ENCODE peak calls at places on chromosomes 1 and 21, in eight cellular contexts. One of them, this sample, is unnamed.

GRCh38 chr1:177732178-177732577 is 237.7 kb downstream of the SEC16B start:
- DNase-seq in colonic mucosa: no peak
- DNase-seq in stomach: no peak
- DNase-seq in pancreas: no peak
- DNase-seq in suprapubic skin: no peak
- DNase-seq in cardiac muscle cell: no peak
- DNase-seq in lung: no peak
- DNase-seq in thoracic aorta: no peak
- DNase-seq in this sample: no peak

GRCh38 chr1:174262747-174263241 is 103.5 kb downstream of the RABGAP1L start:
- DNase-seq in colonic mucosa: no peak
- DNase-seq in stomach: no peak
- DNase-seq in pancreas: no peak
- DNase-seq in suprapubic skin: no peak
- DNase-seq in cardiac muscle cell: peak
- DNase-seq in lung: no peak
- DNase-seq in thoracic aorta: no peak
- DNase-seq in this sample: peak

GRCh38 chr1:64966158-64966963 is at the start of gene JAK1:
- DNase-seq in colonic mucosa: peak
- DNase-seq in stomach: peak
- DNase-seq in pancreas: peak
- DNase-seq in suprapubic skin: peak
- DNase-seq in cardiac muscle cell: peak
- DNase-seq in lung: peak
- DNase-seq in thoracic aorta: peak
- DNase-seq in this sample: peak

GRCh38 chr1:116826818-116827606 is 72.8 kb downstream of the CD2 start:
- DNase-seq in colonic mucosa: peak
- DNase-seq in stomach: no peak
- DNase-seq in pancreas: no peak
- DNase-seq in suprapubic skin: no peak
- DNase-seq in cardiac muscle cell: no peak
- DNase-seq in lung: no peak
- DNase-seq in thoracic aorta: no peak
- DNase-seq in this sample: peak

GRCh38 chr1:63775418-63776127 is 1.8 kb downstream of the ROR1 start:
- DNase-seq in colonic mucosa: no peak
- DNase-seq in stomach: peak
- DNase-seq in pancreas: no peak
- DNase-seq in suprapubic skin: no peak
- DNase-seq in cardiac muscle cell: no peak
- DNase-seq in lung: no peak
- DNase-seq in thoracic aorta: no peak
- DNase-seq in this sample: no peak

GRCh38 chr1:185674201-185674600 is 60.0 kb upstream of the HMCN1 start:
- DNase-seq in colonic mucosa: no peak
- DNase-seq in stomach: no peak
- DNase-seq in pancreas: no peak
- DNase-seq in suprapubic skin: no peak
- DNase-seq in cardiac muscle cell: no peak
- DNase-seq in lung: no peak
- DNase-seq in thoracic aorta: no peak
- DNase-seq in this sample: peak

GRCh38 chr1:174273766-174274165 is 114.4 kb downstream of the RABGAP1L start:
- DNase-seq in colonic mucosa: no peak
- DNase-seq in stomach: no peak
- DNase-seq in pancreas: no peak
- DNase-seq in suprapubic skin: no peak
- DNase-seq in cardiac muscle cell: no peak
- DNase-seq in lung: no peak
- DNase-seq in thoracic aorta: no peak
- DNase-seq in this sample: peak

GRCh38 chr1:61222240-61222639 is 139.9 kb downstream of the NFIA start:
- DNase-seq in colonic mucosa: no peak
- DNase-seq in stomach: no peak
- DNase-seq in pancreas: no peak
- DNase-seq in suprapubic skin: no peak
- DNase-seq in cardiac muscle cell: no peak
- DNase-seq in lung: no peak
- DNase-seq in thoracic aorta: no peak
- DNase-seq in this sample: no peak

GRCh38 chr1:86965827-86966182 is 51.4 kb downstream of the HS2ST1 start:
- DNase-seq in colonic mucosa: no peak
- DNase-seq in stomach: no peak
- DNase-seq in pancreas: no peak
- DNase-seq in suprapubic skin: no peak
- DNase-seq in cardiac muscle cell: no peak
- DNase-seq in lung: no peak
- DNase-seq in thoracic aorta: no peak
- DNase-seq in this sample: no peak

GRCh38 chr1:55699151-55699695 is 484.1 kb upstream of the USP24 start:
- DNase-seq in colonic mucosa: no peak
- DNase-seq in stomach: no peak
- DNase-seq in pancreas: no peak
- DNase-seq in suprapubic skin: no peak
- DNase-seq in cardiac muscle cell: no peak
- DNase-seq in lung: no peak
- DNase-seq in thoracic aorta: no peak
- DNase-seq in this sample: no peak

GRCh38 chr21:44927259-44927586 is 6.5 kb upstream of the ITGB2 start:
- DNase-seq in colonic mucosa: no peak
- DNase-seq in stomach: no peak
- DNase-seq in pancreas: no peak
- DNase-seq in suprapubic skin: no peak
- DNase-seq in cardiac muscle cell: no peak
- DNase-seq in lung: no peak
- DNase-seq in thoracic aorta: no peak
- DNase-seq in this sample: no peak

GRCh38 chr21:44924611-44925010 is 3.9 kb upstream of the ITGB2 start:
- DNase-seq in colonic mucosa: no peak
- DNase-seq in stomach: no peak
- DNase-seq in pancreas: no peak
- DNase-seq in suprapubic skin: no peak
- DNase-seq in cardiac muscle cell: no peak
- DNase-seq in lung: no peak
- DNase-seq in thoracic aorta: no peak
- DNase-seq in this sample: no peak

GRCh38 chr21:44925027-44925755 is 4.5 kb upstream of the ITGB2 start:
- DNase-seq in colonic mucosa: no peak
- DNase-seq in stomach: no peak
- DNase-seq in pancreas: no peak
- DNase-seq in suprapubic skin: no peak
- DNase-seq in cardiac muscle cell: no peak
- DNase-seq in lung: no peak
- DNase-seq in thoracic aorta: no peak
- DNase-seq in this sample: no peak

GRCh38 chr21:44927587-44928461 is 7.1 kb upstream of the ITGB2 start:
- DNase-seq in colonic mucosa: peak
- DNase-seq in stomach: no peak
- DNase-seq in pancreas: peak
- DNase-seq in suprapubic skin: no peak
- DNase-seq in cardiac muscle cell: no peak
- DNase-seq in lung: peak
- DNase-seq in thoracic aorta: no peak
- DNase-seq in this sample: no peak

DNA sequence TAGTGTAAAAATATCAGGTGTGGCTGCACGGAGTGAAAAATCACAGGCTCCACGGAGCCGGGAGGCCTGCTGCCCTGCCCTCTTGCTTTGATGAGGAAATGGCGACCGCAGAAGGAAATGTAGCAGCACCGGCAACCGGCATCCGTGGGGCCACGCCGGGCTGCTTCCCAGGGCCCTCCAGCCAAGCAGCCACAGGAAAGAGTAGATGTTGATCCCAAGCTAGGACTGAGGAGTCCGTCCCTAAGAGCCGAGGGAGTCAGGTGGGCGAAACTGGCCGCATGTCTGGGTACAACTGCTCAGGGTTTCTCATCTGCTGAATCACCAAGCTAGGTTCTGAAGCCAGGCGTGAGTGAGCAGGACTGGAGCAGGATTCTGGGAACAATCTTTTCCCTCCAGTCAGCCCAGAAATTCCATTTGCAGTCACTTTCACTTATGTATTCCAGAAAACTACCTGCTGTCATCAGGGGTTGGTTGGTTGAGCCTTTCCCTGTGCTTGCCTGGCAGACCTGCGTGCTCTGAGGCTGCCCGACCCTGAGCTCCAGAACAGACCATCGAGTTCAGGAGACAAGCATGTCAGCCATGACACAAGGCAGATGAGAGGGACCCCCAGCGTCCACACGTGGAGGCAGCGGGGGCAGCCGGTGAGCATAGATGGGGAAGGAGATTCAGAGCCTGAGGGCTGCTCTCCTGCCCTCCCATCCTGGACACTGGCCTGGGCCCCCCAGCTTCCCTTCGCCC is 5.8 kb upstream of the ITGB2 start:
- DNase-seq in colonic mucosa: no peak
- DNase-seq in stomach: no peak
- DNase-seq in pancreas: no peak
- DNase-seq in suprapubic skin: no peak
- DNase-seq in cardiac muscle cell: no peak
- DNase-seq in lung: no peak
- DNase-seq in thoracic aorta: no peak
- DNase-seq in this sample: no peak
- H3K4me3 ChIP-seq in colonic mucosa: no peak
- H3K4me3 ChIP-seq in stomach: no peak
- H3K4me3 ChIP-seq in pancreas: no peak
- H3K4me3 ChIP-seq in suprapubic skin: no peak
- H3K4me3 ChIP-seq in cardiac muscle cell: no peak
- H3K4me3 ChIP-seq in lung: no peak
- H3K4me3 ChIP-seq in thoracic aorta: no peak
- H3K4me3 ChIP-seq in this sample: no peak

GRCh38 chr1:67393240-67393639 is 37.0 kb downstream of the SERBP1 start:
- DNase-seq in colonic mucosa: peak
- DNase-seq in stomach: peak
- DNase-seq in pancreas: peak
- DNase-seq in suprapubic skin: no peak
- DNase-seq in cardiac muscle cell: peak
- DNase-seq in lung: no peak
- DNase-seq in thoracic aorta: no peak
- DNase-seq in this sample: no peak
- H3K27ac ChIP-seq in colonic mucosa: no peak
- H3K27ac ChIP-seq in stomach: no peak
- H3K27ac ChIP-seq in pancreas: peak
- H3K27ac ChIP-seq in suprapubic skin: peak
- H3K27ac ChIP-seq in cardiac muscle cell: peak
- H3K27ac ChIP-seq in lung: no peak
- H3K27ac ChIP-seq in thoracic aorta: peak
- H3K27ac ChIP-seq in this sample: no peak

DNA sequence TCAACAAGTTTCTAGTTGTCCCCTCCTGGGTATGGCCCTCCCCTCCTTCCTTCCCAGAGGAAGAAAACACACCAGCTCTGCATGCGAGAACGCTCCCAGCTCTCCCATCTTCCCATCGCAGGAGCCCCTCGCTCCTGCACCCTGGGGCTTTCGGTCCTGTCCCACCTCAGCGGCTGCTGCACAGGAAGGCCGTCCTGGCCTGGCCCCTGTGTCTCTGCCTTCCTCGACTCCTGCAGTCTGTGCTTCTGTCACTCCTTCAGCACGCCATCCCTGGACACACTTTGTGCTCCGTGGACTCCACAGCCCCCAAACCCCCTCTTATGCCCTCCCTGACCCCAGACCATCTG is 23.2 kb downstream of the KRTAP10-1 start:
- DNase-seq in colonic mucosa: no peak
- DNase-seq in stomach: no peak
- DNase-seq in pancreas: peak
- DNase-seq in suprapubic skin: no peak
- DNase-seq in cardiac muscle cell: no peak
- DNase-seq in lung: no peak
- DNase-seq in thoracic aorta: no peak
- DNase-seq in this sample: no peak
- H3K4me3 ChIP-seq in colonic mucosa: no peak
- H3K4me3 ChIP-seq in stomach: no peak
- H3K4me3 ChIP-seq in pancreas: no peak
- H3K4me3 ChIP-seq in suprapubic skin: no peak
- H3K4me3 ChIP-seq in cardiac muscle cell: no peak
- H3K4me3 ChIP-seq in lung: no peak
- H3K4me3 ChIP-seq in thoracic aorta: no peak
- H3K4me3 ChIP-seq in this sample: no peak

GRCh38 chr1:224939844-224940425 is 10.5 kb downstream of the DNAH14 start:
- DNase-seq in colonic mucosa: no peak
- DNase-seq in stomach: no peak
- DNase-seq in pancreas: no peak
- DNase-seq in suprapubic skin: no peak
- DNase-seq in cardiac muscle cell: no peak
- DNase-seq in lung: no peak
- DNase-seq in thoracic aorta: no peak
- DNase-seq in this sample: no peak
- H3K27ac ChIP-seq in colonic mucosa: no peak
- H3K27ac ChIP-seq in stomach: no peak
- H3K27ac ChIP-seq in pancreas: no peak
- H3K27ac ChIP-seq in suprapubic skin: no peak
- H3K27ac ChIP-seq in cardiac muscle cell: no peak
- H3K27ac ChIP-seq in lung: no peak
- H3K27ac ChIP-seq in thoracic aorta: no peak
- H3K27ac ChIP-seq in this sample: no peak

GRCh38 chr1:236016083-236016482 is 48.8 kb downstream of the NID1 start:
- DNase-seq in colonic mucosa: no peak
- DNase-seq in stomach: no peak
- DNase-seq in pancreas: no peak
- DNase-seq in suprapubic skin: no peak
- DNase-seq in cardiac muscle cell: no peak
- DNase-seq in lung: no peak
- DNase-seq in thoracic aorta: no peak
- DNase-seq in this sample: no peak
- H3K4me3 ChIP-seq in colonic mucosa: no peak
- H3K4me3 ChIP-seq in stomach: no peak
- H3K4me3 ChIP-seq in pancreas: no peak
- H3K4me3 ChIP-seq in suprapubic skin: no peak
- H3K4me3 ChIP-seq in cardiac muscle cell: no peak
- H3K4me3 ChIP-seq in lung: no peak
- H3K4me3 ChIP-seq in thoracic aorta: no peak
- H3K4me3 ChIP-seq in this sample: no peak

This sample was measured in small intestine.